ENCODE peak calls at places on chromosome 20, in six cellular contexts. One of them, this sample, is unnamed. For H3K9me3, the result is how much of the 10 kb centered on the place peaks cover.

GRCh38 chr20:34922654-34923381 is 32.8 kb downstream of the GSS start:
- DNase-seq in heart right ventricle: no peak
- DNase-seq in tibial nerve: no peak
- DNase-seq in right lobe of liver: no peak
- DNase-seq in sigmoid colon: no peak
- DNase-seq in CD8-positive, alpha-beta T cell: no peak
- DNase-seq in this sample: peak

GRCh38 chr20:60788070-60788469 is 464.0 kb upstream of the CDH4 start:
- DNase-seq in heart right ventricle: no peak
- DNase-seq in tibial nerve: no peak
- DNase-seq in right lobe of liver: no peak
- DNase-seq in sigmoid colon: no peak
- DNase-seq in CD8-positive, alpha-beta T cell: no peak
- DNase-seq in this sample: no peak

GRCh38 chr20:8616792-8617191 is 452.1 kb upstream of the PLCB4 start:
- DNase-seq in heart right ventricle: no peak
- DNase-seq in tibial nerve: no peak
- DNase-seq in right lobe of liver: no peak
- DNase-seq in sigmoid colon: no peak
- DNase-seq in CD8-positive, alpha-beta T cell: no peak
- DNase-seq in this sample: no peak

GRCh38 chr20:57769756-57770155 is 59.9 kb upstream of the PMEPA1 start:
- DNase-seq in heart right ventricle: no peak
- DNase-seq in tibial nerve: no peak
- DNase-seq in right lobe of liver: no peak
- DNase-seq in sigmoid colon: peak
- DNase-seq in CD8-positive, alpha-beta T cell: no peak
- DNase-seq in this sample: no peak

GRCh38 chr20:62358171-62358719 is 8.9 kb downstream of the LAMA5 start:
- DNase-seq in heart right ventricle: peak
- DNase-seq in tibial nerve: no peak
- DNase-seq in right lobe of liver: peak
- DNase-seq in sigmoid colon: peak
- DNase-seq in CD8-positive, alpha-beta T cell: no peak
- DNase-seq in this sample: peak

GRCh38 chr20:39152742-39153141 is 190.6 kb downstream of the DHX35 start:
- DNase-seq in heart right ventricle: no peak
- DNase-seq in tibial nerve: no peak
- DNase-seq in right lobe of liver: no peak
- DNase-seq in sigmoid colon: no peak
- DNase-seq in CD8-positive, alpha-beta T cell: no peak
- DNase-seq in this sample: no peak

GRCh38 chr20:53102361-53102760 is 130.2 kb downstream of the TSHZ2 start:
- DNase-seq in heart right ventricle: no peak
- DNase-seq in tibial nerve: no peak
- DNase-seq in right lobe of liver: no peak
- DNase-seq in sigmoid colon: no peak
- DNase-seq in CD8-positive, alpha-beta T cell: no peak
- DNase-seq in this sample: no peak

GRCh38 chr20:25220021-25220730 is 24.7 kb downstream of the ENTPD6 start:
- DNase-seq in heart right ventricle: no peak
- DNase-seq in tibial nerve: no peak
- DNase-seq in right lobe of liver: no peak
- DNase-seq in sigmoid colon: no peak
- DNase-seq in CD8-positive, alpha-beta T cell: no peak
- DNase-seq in this sample: peak

GRCh38 chr20:31989030-31989645 is 21.1 kb upstream of the CCM2L start:
- DNase-seq in heart right ventricle: no peak
- DNase-seq in tibial nerve: no peak
- DNase-seq in right lobe of liver: no peak
- DNase-seq in sigmoid colon: no peak
- DNase-seq in CD8-positive, alpha-beta T cell: no peak
- DNase-seq in this sample: no peak

GRCh38 chr20:18926972-18927371 is 113.4 kb downstream of the SCP2D1 start:
- DNase-seq in heart right ventricle: no peak
- DNase-seq in tibial nerve: no peak
- DNase-seq in right lobe of liver: no peak
- DNase-seq in sigmoid colon: no peak
- DNase-seq in CD8-positive, alpha-beta T cell: no peak
- DNase-seq in this sample: no peak

GRCh38 chr20:58537831-58538230 is 22.6 kb upstream of the APCDD1L start:
- DNase-seq in heart right ventricle: no peak
- DNase-seq in tibial nerve: no peak
- DNase-seq in right lobe of liver: no peak
- DNase-seq in sigmoid colon: no peak
- DNase-seq in CD8-positive, alpha-beta T cell: no peak
- DNase-seq in this sample: no peak

GRCh38 chr20:38196016-38196415 is 30.9 kb upstream of the TGM2 start:
- DNase-seq in heart right ventricle: no peak
- DNase-seq in tibial nerve: no peak
- DNase-seq in right lobe of liver: no peak
- DNase-seq in sigmoid colon: peak
- DNase-seq in CD8-positive, alpha-beta T cell: no peak
- DNase-seq in this sample: no peak

GRCh38 chr20:19265646-19266374 is 53.4 kb downstream of the SLC24A3 start:
- DNase-seq in heart right ventricle: no peak
- DNase-seq in tibial nerve: no peak
- DNase-seq in right lobe of liver: no peak
- DNase-seq in sigmoid colon: no peak
- DNase-seq in CD8-positive, alpha-beta T cell: no peak
- DNase-seq in this sample: no peak

GRCh38 chr20:58623579-58624473 is 27.3 kb upstream of the STX16 start:
- DNase-seq in heart right ventricle: peak
- DNase-seq in tibial nerve: no peak
- DNase-seq in right lobe of liver: no peak
- DNase-seq in sigmoid colon: peak
- DNase-seq in CD8-positive, alpha-beta T cell: no peak
- DNase-seq in this sample: peak

GRCh38 chr20:43537921-43538854 is 20.6 kb upstream of the SGK2 start:
- DNase-seq in heart right ventricle: peak
- DNase-seq in tibial nerve: peak
- DNase-seq in right lobe of liver: peak
- DNase-seq in sigmoid colon: no peak
- DNase-seq in CD8-positive, alpha-beta T cell: no peak
- DNase-seq in this sample: peak

GRCh38 chr20:61730631-61731362 is 334.9 kb downstream of the TAF4 start:
- DNase-seq in heart right ventricle: no peak
- DNase-seq in tibial nerve: no peak
- DNase-seq in right lobe of liver: no peak
- DNase-seq in sigmoid colon: no peak
- DNase-seq in CD8-positive, alpha-beta T cell: no peak
- DNase-seq in this sample: no peak

GRCh38 chr20:6277661-6278060 is 154.8 kb upstream of the FERMT1 start:
- DNase-seq in heart right ventricle: no peak
- DNase-seq in tibial nerve: no peak
- DNase-seq in right lobe of liver: no peak
- DNase-seq in sigmoid colon: no peak
- DNase-seq in CD8-positive, alpha-beta T cell: no peak
- DNase-seq in this sample: no peak

GRCh38 chr20:62319346-62319909 is 16.6 kb downstream of the ADRM1 start:
- DNase-seq in heart right ventricle: peak
- DNase-seq in tibial nerve: no peak
- DNase-seq in right lobe of liver: no peak
- DNase-seq in sigmoid colon: no peak
- DNase-seq in CD8-positive, alpha-beta T cell: no peak
- DNase-seq in this sample: no peak

GRCh38 chr20:39468703-39469102 is 506.6 kb downstream of the DHX35 start:
- DNase-seq in heart right ventricle: no peak
- DNase-seq in tibial nerve: no peak
- DNase-seq in right lobe of liver: no peak
- DNase-seq in sigmoid colon: no peak
- DNase-seq in CD8-positive, alpha-beta T cell: no peak
- DNase-seq in this sample: no peak

GRCh38 chr20:46220808-46221207 is 87.5 kb downstream of the CDH22 start:
- DNase-seq in heart right ventricle: no peak
- DNase-seq in tibial nerve: no peak
- DNase-seq in right lobe of liver: no peak
- DNase-seq in sigmoid colon: no peak
- DNase-seq in CD8-positive, alpha-beta T cell: no peak
- DNase-seq in this sample: no peak

GRCh38 chr20:24098886-24099285 is 110.3 kb upstream of the GGTLC1 start:
- DNase-seq in heart right ventricle: no peak
- DNase-seq in tibial nerve: no peak
- DNase-seq in right lobe of liver: no peak
- DNase-seq in sigmoid colon: no peak
- DNase-seq in CD8-positive, alpha-beta T cell: no peak
- DNase-seq in this sample: peak

GRCh38 chr20:33074675-33075074 is 4.8 kb upstream of the BPIFB4 start:
- DNase-seq in heart right ventricle: no peak
- DNase-seq in tibial nerve: no peak
- DNase-seq in right lobe of liver: no peak
- DNase-seq in sigmoid colon: no peak
- DNase-seq in CD8-positive, alpha-beta T cell: no peak
- DNase-seq in this sample: no peak

GRCh38 chr20:62772994-62773858 is 23.0 kb upstream of the MRGBP start:
- DNase-seq in heart right ventricle: no peak
- DNase-seq in tibial nerve: no peak
- DNase-seq in right lobe of liver: peak
- DNase-seq in sigmoid colon: no peak
- DNase-seq in CD8-positive, alpha-beta T cell: no peak
- DNase-seq in this sample: no peak

GRCh38 chr20:48761023-48761785 is 66.6 kb downstream of the PREX1 start:
- DNase-seq in heart right ventricle: no peak
- DNase-seq in tibial nerve: peak
- DNase-seq in right lobe of liver: no peak
- DNase-seq in sigmoid colon: no peak
- DNase-seq in CD8-positive, alpha-beta T cell: peak
- DNase-seq in this sample: no peak

GRCh38 chr20:34715384-34715783 is 11.2 kb downstream of the TP53INP2 start:
- DNase-seq in heart right ventricle: no peak
- DNase-seq in tibial nerve: no peak
- DNase-seq in right lobe of liver: no peak
- DNase-seq in sigmoid colon: no peak
- DNase-seq in CD8-positive, alpha-beta T cell: no peak
- DNase-seq in this sample: no peak

GRCh38 chr20:34820805-34821578 is 4.5 kb downstream of the NCOA6 start:
- DNase-seq in heart right ventricle: no peak
- DNase-seq in tibial nerve: no peak
- DNase-seq in right lobe of liver: no peak
- DNase-seq in sigmoid colon: no peak
- DNase-seq in CD8-positive, alpha-beta T cell: no peak
- DNase-seq in this sample: no peak

DNA sequence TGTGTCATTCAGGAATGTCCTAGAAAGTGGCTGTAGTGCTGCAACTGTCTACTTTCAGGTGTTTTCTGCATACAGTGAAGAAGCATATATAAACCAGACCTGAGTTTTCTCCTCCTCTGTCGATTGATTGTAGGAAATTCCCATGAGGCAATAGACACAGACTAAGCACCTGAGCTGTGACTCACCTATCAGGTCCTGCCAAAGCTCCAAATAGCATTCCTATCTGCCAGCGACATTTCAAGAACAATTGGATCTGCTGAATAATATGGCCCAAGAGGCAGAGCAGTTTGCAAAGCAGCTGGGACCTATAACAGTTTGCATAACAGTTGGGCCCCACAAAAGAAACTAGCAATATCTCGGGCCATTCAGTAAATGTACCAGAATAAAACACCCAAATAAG is 360.4 kb downstream of the HAO1 start:
- DNase-seq in heart right ventricle: no peak
- DNase-seq in tibial nerve: no peak
- DNase-seq in right lobe of liver: no peak
- DNase-seq in sigmoid colon: no peak
- DNase-seq in CD8-positive, alpha-beta T cell: no peak
- DNase-seq in this sample: no peak
- H3K9me3 ChIP-seq in heart right ventricle: under half
- H3K9me3 ChIP-seq in tibial nerve: under half
- H3K9me3 ChIP-seq in right lobe of liver: under half
- H3K9me3 ChIP-seq in sigmoid colon: under half
- H3K9me3 ChIP-seq in CD8-positive, alpha-beta T cell: under half
- H3K9me3 ChIP-seq in this sample: under half

DNA sequence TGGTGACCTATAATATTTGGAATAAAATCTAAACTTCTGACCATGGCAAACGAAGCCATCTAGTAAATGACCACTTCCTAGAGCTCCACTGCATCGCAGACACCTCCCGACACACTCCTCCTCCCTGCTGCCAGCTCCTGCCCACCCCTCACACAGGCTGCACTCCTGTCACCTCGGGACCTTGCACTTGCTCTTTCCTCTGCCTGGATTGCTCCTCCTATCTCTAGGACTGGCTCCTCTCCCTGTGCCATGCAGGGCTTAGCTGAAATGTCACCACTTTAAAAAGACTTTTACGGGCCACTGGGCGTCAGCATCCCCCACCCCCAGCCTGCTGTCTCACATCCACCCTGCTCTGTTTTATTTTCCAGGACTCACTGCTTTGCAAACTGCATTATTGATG is 87.6 kb upstream of the MC3R start:
- DNase-seq in heart right ventricle: no peak
- DNase-seq in tibial nerve: no peak
- DNase-seq in right lobe of liver: no peak
- DNase-seq in sigmoid colon: no peak
- DNase-seq in CD8-positive, alpha-beta T cell: no peak
- DNase-seq in this sample: no peak
- H3K9me3 ChIP-seq in heart right ventricle: under half
- H3K9me3 ChIP-seq in tibial nerve: under half
- H3K9me3 ChIP-seq in right lobe of liver: under half
- H3K9me3 ChIP-seq in sigmoid colon: under half
- H3K9me3 ChIP-seq in CD8-positive, alpha-beta T cell: under half
- H3K9me3 ChIP-seq in this sample: under half

DNA sequence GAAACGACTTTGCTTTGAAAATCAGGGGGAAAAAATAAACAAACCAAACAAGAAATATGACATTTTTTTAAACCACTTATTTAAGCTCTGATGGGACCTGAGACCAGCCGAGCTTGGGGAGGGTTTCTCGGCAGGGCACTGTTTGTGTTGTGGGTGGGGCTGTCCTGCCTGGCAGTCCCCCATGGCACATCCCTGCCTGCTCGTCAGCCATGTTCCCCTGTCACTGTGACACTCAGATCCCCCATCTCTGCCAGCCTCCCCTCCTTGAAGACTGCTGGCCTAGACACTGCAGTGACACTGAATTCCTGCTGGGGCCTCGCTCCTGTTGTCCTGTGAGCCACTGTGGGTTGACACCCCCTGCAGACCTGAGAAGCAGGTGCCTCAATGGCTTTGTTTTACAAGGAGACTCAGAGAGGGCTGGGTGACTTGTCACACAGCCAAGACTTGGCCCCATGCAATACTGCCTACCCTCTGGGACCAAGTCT is 95.1 kb upstream of the PTPN1 start:
- DNase-seq in heart right ventricle: no peak
- DNase-seq in tibial nerve: no peak
- DNase-seq in right lobe of liver: no peak
- DNase-seq in sigmoid colon: no peak
- DNase-seq in CD8-positive, alpha-beta T cell: no peak
- DNase-seq in this sample: no peak
- H3K9me3 ChIP-seq in heart right ventricle: under half
- H3K9me3 ChIP-seq in tibial nerve: under half
- H3K9me3 ChIP-seq in right lobe of liver: under half
- H3K9me3 ChIP-seq in sigmoid colon: under half
- H3K9me3 ChIP-seq in CD8-positive, alpha-beta T cell: under half
- H3K9me3 ChIP-seq in this sample: under half

GRCh38 chr20:41594514-41595322 is 23.5 kb downstream of the CHD6 start:
- DNase-seq in heart right ventricle: no peak
- DNase-seq in tibial nerve: no peak
- DNase-seq in right lobe of liver: no peak
- DNase-seq in sigmoid colon: no peak
- DNase-seq in CD8-positive, alpha-beta T cell: no peak
- DNase-seq in this sample: no peak
- H3K9me3 ChIP-seq in heart right ventricle: under half
- H3K9me3 ChIP-seq in tibial nerve: under half
- H3K9me3 ChIP-seq in right lobe of liver: under half
- H3K9me3 ChIP-seq in sigmoid colon: under half
- H3K9me3 ChIP-seq in CD8-positive, alpha-beta T cell: under half
- H3K9me3 ChIP-seq in this sample: under half

This sample was measured in uterus.